ENCODE peak calls at places on chromosomes 11 and 22, in four cellular contexts. One of them, this sample, is unnamed. For H3K36me3 and H3K4me1, the result is how much of the 10 kb centered on the place peaks cover.

GRCh38 chr22:50733521-50734342 is 4.3 kb upstream of the ACR start:
- DNase-seq in body of pancreas: peak
- DNase-seq in ovary: peak
- DNase-seq in vagina: no peak
- DNase-seq in this sample: peak

GRCh38 chr11:108486331-108486730 is 11.9 kb downstream of the POGLUT3 start:
- DNase-seq in body of pancreas: no peak
- DNase-seq in ovary: no peak
- DNase-seq in vagina: no peak
- DNase-seq in this sample: no peak

GRCh38 chr11:63491614-63492372 is 826 bp upstream of the PLAAT5 start:
- DNase-seq in body of pancreas: peak
- DNase-seq in ovary: no peak
- DNase-seq in vagina: no peak
- DNase-seq in this sample: no peak

GRCh38 chr11:105665281-105665680 is 55.4 kb downstream of the GRIA4 start:
- DNase-seq in body of pancreas: no peak
- DNase-seq in ovary: no peak
- DNase-seq in vagina: no peak
- DNase-seq in this sample: no peak

GRCh38 chr11:128715691-128716153 is 21.9 kb downstream of the FLI1 start:
- DNase-seq in body of pancreas: no peak
- DNase-seq in ovary: no peak
- DNase-seq in vagina: no peak
- DNase-seq in this sample: peak

GRCh38 chr22:17314472-17314871 is 54.8 kb upstream of the CECR2 start:
- DNase-seq in body of pancreas: no peak
- DNase-seq in ovary: no peak
- DNase-seq in vagina: no peak
- DNase-seq in this sample: no peak

GRCh38 chr11:117950320-117950719 is 21.1 kb upstream of the TMPRSS13 start:
- DNase-seq in body of pancreas: no peak
- DNase-seq in ovary: no peak
- DNase-seq in vagina: no peak
- DNase-seq in this sample: no peak

GRCh38 chr11:13205446-13205845 is 72.1 kb upstream of the BMAL1 start:
- DNase-seq in body of pancreas: no peak
- DNase-seq in ovary: no peak
- DNase-seq in vagina: no peak
- DNase-seq in this sample: no peak

GRCh38 chr11:94910779-94911178 is 62.6 kb downstream of the CWC15 start:
- DNase-seq in body of pancreas: no peak
- DNase-seq in ovary: no peak
- DNase-seq in vagina: no peak
- DNase-seq in this sample: no peak

GRCh38 chr11:8871283-8871775 is 39.7 kb upstream of the AKIP1 start:
- DNase-seq in body of pancreas: peak
- DNase-seq in ovary: peak
- DNase-seq in vagina: peak
- DNase-seq in this sample: peak
- TF ChIP-seq POLR2A in body of pancreas: peak
- TF ChIP-seq POLR2A in ovary: no peak
- TF ChIP-seq POLR2A in vagina: no peak
- TF ChIP-seq POLR2A in this sample: no peak

GRCh38 chr22:23270798-23271596 is 90.7 kb downstream of the BCR start:
- DNase-seq in body of pancreas: no peak
- DNase-seq in ovary: no peak
- DNase-seq in vagina: no peak
- DNase-seq in this sample: no peak
- H3K36me3 ChIP-seq in body of pancreas: under half
- H3K36me3 ChIP-seq in ovary: under half
- H3K36me3 ChIP-seq in vagina: under half
- H3K36me3 ChIP-seq in this sample: half or more

GRCh38 chr11:12116425-12117032 is 6.1 kb downstream of the MICAL2 start:
- DNase-seq in body of pancreas: no peak
- DNase-seq in ovary: no peak
- DNase-seq in vagina: no peak
- DNase-seq in this sample: no peak
- H3K4me1 ChIP-seq in body of pancreas: under half
- H3K4me1 ChIP-seq in ovary: under half
- H3K4me1 ChIP-seq in vagina: under half
- H3K4me1 ChIP-seq in this sample: half or more

GRCh38 chr22:39990688-39991087 is 4.1 kb upstream of the FAM83F start:
- DNase-seq in body of pancreas: no peak
- DNase-seq in ovary: no peak
- DNase-seq in vagina: no peak
- DNase-seq in this sample: no peak

GRCh38 chr22:39992088-39992826 is 2.5 kb upstream of the FAM83F start:
- DNase-seq in body of pancreas: no peak
- DNase-seq in ovary: no peak
- DNase-seq in vagina: no peak
- DNase-seq in this sample: no peak

GRCh38 chr22:39991164-39991860 is 3.4 kb upstream of the FAM83F start:
- DNase-seq in body of pancreas: no peak
- DNase-seq in ovary: no peak
- DNase-seq in vagina: no peak
- DNase-seq in this sample: no peak

GRCh38 chr22:39988386-39989114 is 6.2 kb upstream of the FAM83F start:
- DNase-seq in body of pancreas: no peak
- DNase-seq in ovary: no peak
- DNase-seq in vagina: no peak
- DNase-seq in this sample: no peak

GRCh38 chr22:39989633-39990032 is 5.1 kb upstream of the FAM83F start:
- DNase-seq in body of pancreas: no peak
- DNase-seq in ovary: no peak
- DNase-seq in vagina: no peak
- DNase-seq in this sample: no peak
- TF ChIP-seq POLR2A in body of pancreas: no peak
- TF ChIP-seq POLR2A in ovary: no peak
- TF ChIP-seq POLR2A in vagina: no peak
- TF ChIP-seq POLR2A in this sample: no peak

DNA sequence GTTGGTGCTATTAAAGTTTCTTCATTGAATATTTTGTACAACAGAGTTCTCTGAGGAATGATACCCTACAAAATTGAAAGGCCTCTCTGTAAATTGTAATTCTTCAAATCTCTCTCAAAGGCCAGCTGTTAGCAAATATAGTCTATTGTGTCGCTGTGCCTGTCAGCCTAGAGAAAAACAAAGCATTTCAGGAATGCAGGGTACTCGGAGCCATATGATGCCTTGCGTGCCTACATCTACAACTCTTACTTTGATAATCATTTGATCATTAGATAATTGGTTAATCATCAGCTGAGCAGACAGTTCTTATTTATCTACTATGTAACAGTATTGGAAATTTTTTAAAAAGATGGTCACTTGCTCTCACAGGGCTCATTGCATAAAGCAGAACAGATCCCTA is 67.3 kb downstream of the RNF169 start:
- DNase-seq in body of pancreas: no peak
- DNase-seq in ovary: no peak
- DNase-seq in vagina: no peak
- DNase-seq in this sample: no peak
- H3K36me3 ChIP-seq in body of pancreas: under half
- H3K36me3 ChIP-seq in ovary: under half
- H3K36me3 ChIP-seq in vagina: under half
- H3K36me3 ChIP-seq in this sample: under half

GRCh38 chr11:76768091-76769047 is 14.8 kb upstream of the TSKU start:
- DNase-seq in body of pancreas: peak
- DNase-seq in ovary: peak
- DNase-seq in vagina: no peak
- DNase-seq in this sample: peak
- H3K4me1 ChIP-seq in body of pancreas: half or more
- H3K4me1 ChIP-seq in ovary: under half
- H3K4me1 ChIP-seq in vagina: half or more
- H3K4me1 ChIP-seq in this sample: under half